ENCODE peak calls at places on chromosomes 1 and 21, in five cellular contexts. R, Z, W, V and K are unnamed samples.

GRCh38 chr1:232463226-232463625 is 166.7 kb downstream of the SIPA1L2 start:
- DNase-seq in R (peak; percentile 51), Z (no peak), W (no peak), V (no peak), K (peak; percentile 39)

GRCh38 chr1:64043976-64044375 is 159.4 kb upstream of the UBE2U start:
- DNase-seq in R (peak; percentile 91), Z (no peak), W (no peak), V (no peak), K (no peak)

GRCh38 chr1:186421446-186421845 is 39.5 kb downstream of the PDC start:
- DNase-seq in R (no peak), Z (no peak), W (no peak), V (no peak), K (no peak)

GRCh38 chr1:235999259-235999925 is 65.5 kb downstream of the NID1 start:
- DNase-seq in R (peak; percentile 61), Z (no peak), W (no peak), V (no peak), K (no peak)

GRCh38 chr21:29299906-29300546 is 1.3 kb downstream of the BACH1 start:
- DNase-seq in R (peak; percentile 79), Z (peak; percentile 46), W (peak; percentile 35), V (peak; percentile 6), K (peak; percentile 53)

GRCh38 chr1:90357980-90358379 is 359.1 kb downstream of the BARHL2 start:
- DNase-seq in R (peak; percentile 43), Z (no peak), W (no peak), V (no peak), K (peak; percentile 17)

GRCh38 chr1:19620786-19621185 is 23.3 kb upstream of the NBL1 start:
- DNase-seq in R (no peak), Z (no peak), W (no peak), V (no peak), K (peak; percentile 34)

GRCh38 chr21:41559658-41560599 is 52.0 kb upstream of the TMPRSS2 start:
- DNase-seq in R (no peak), Z (no peak), W (no peak), V (no peak), K (no peak)

GRCh38 chr1:240170806-240171205 is 79.1 kb downstream of the FMN2 start:
- DNase-seq in R (no peak), Z (no peak), W (no peak), V (no peak), K (no peak)

GRCh38 chr1:196877964-196878363 is 9.9 kb upstream of the CFHR4 start:
- DNase-seq in R (peak; percentile 56), Z (no peak), W (no peak), V (no peak), K (no peak)

GRCh38 chr1:29896791-29897725 is 660.7 kb downstream of the PTPRU start:
- DNase-seq in R (no peak), Z (no peak), W (no peak), V (no peak), K (no peak)

GRCh38 chr1:7783178-7783711 is 846 bp upstream of the PER3 start:
- DNase-seq in R (peak; percentile 71), Z (peak; percentile 80), W (peak; percentile 74), V (no peak), K (no peak)

GRCh38 chr1:71046891-71047634 is 553 bp downstream of the PTGER3 start:
- DNase-seq in R (peak; percentile 36), Z (peak; percentile 40), W (no peak), V (no peak), K (no peak)

GRCh38 chr1:27522148-27522859 is 32.3 kb upstream of the WASF2 start:
- DNase-seq in R (peak; percentile 49), Z (no peak), W (peak; percentile 82), V (peak; percentile 70), K (peak; percentile 61)

GRCh38 chr1:150106331-150106730 is 38.8 kb downstream of the VPS45 start:
- DNase-seq in R (peak; percentile 36), Z (no peak), W (no peak), V (no peak), K (no peak)

GRCh38 chr1:228830954-228831481 is 95.7 kb downstream of the RHOU start:
- DNase-seq in R (peak; percentile 88), Z (peak; percentile 30), W (no peak), V (no peak), K (peak; percentile 12)

GRCh38 chr21:33025471-33026298 is at the start of gene OLIG2:
- DNase-seq in R (peak; percentile 67), Z (no peak), W (peak; percentile 6), V (peak; percentile 52), K (no peak)

GRCh38 chr1:20080441-20081330 is 10.7 kb downstream of the PLA2G5 start:
- DNase-seq in R (no peak), Z (no peak), W (no peak), V (no peak), K (no peak)

GRCh38 chr1:99580451-99580850 is 65.5 kb upstream of the PALMD start:
- DNase-seq in R (peak; percentile 30), Z (no peak), W (no peak), V (no peak), K (peak; percentile 71)

GRCh38 chr1:23444104-23444533 is 19.6 kb upstream of the TCEA3 start:
- DNase-seq in R (no peak), Z (no peak), W (no peak), V (no peak), K (no peak)

GRCh38 chr1:29648798-29649374 is 412.6 kb downstream of the PTPRU start:
- DNase-seq in R (no peak), Z (no peak), W (no peak), V (no peak), K (no peak)